ENCODE peak calls at places on chromosomes 16 and 17, in six cellular contexts. L, Q, B, C, H and G are unnamed samples.

GRCh38 chr16:49997721-49998251 is 27.2 kb upstream of the CNEP1R1 start:
- DNase-seq in L (no peak), Q (no peak), C (no peak), H (no peak), B (no peak), G (no peak)

GRCh38 chr17:64773836-64774761 is 112.0 kb upstream of the SMURF2 start:
- DNase-seq in L (peak; percentile 75), H (peak; percentile 85), C (no peak), B (peak; percentile 97), Q (peak; percentile 72), G (peak; percentile 96)

GRCh38 chr16:58461056-58461455 is 38.9 kb upstream of the NDRG4 start:
- DNase-seq in B (no peak), C (no peak), L (no peak), Q (no peak), H (no peak), G (no peak)

GRCh38 chr16:68047987-68048386 is 24.9 kb downstream of the DUS2 start:
- DNase-seq in C (no peak), Q (no peak), H (no peak), L (no peak), B (no peak), G (no peak)

GRCh38 chr17:58468944-58469343 is 19.3 kb downstream of the HSF5 start:
- DNase-seq in L (no peak), Q (no peak), B (no peak), H (no peak), C (no peak), G (no peak)

GRCh38 chr16:66923866-66924265 is 1.5 kb downstream of the RRAD start:
- DNase-seq in L (no peak), B (no peak), Q (no peak), H (no peak), C (no peak), G (no peak)

GRCh38 chr17:68424861-68425260 is 32.4 kb downstream of the WIPI1 start:
- DNase-seq in B (peak; percentile 69), H (no peak), L (no peak), C (no peak), Q (no peak), G (peak; percentile 17)

GRCh38 chr16:58507195-58507962 is 7.4 kb downstream of the NDRG4 start:
- DNase-seq in Q (no peak), H (no peak), C (no peak), L (no peak), B (peak; percentile 31), G (no peak)

GRCh38 chr17:19718041-19718612 is 1.7 kb upstream of the SLC47A2 start:
- DNase-seq in Q (no peak), L (no peak), C (no peak), B (peak; percentile 32), H (no peak), G (peak; percentile 68)

GRCh38 chr16:79114759-79115158 is 485.8 kb downstream of the MAF start:
- DNase-seq in Q (no peak), L (no peak), C (no peak), H (no peak), B (no peak), G (no peak)

GRCh38 chr16:55444754-55445485 is 34.1 kb upstream of the MMP2 start:
- DNase-seq in B (no peak), C (no peak), L (no peak), H (no peak), Q (no peak), G (no peak)

GRCh38 chr17:36936455-36936934 is 780 bp upstream of the LHX1 start:
- DNase-seq in B (peak; percentile 93), Q (no peak), C (no peak), L (no peak), H (no peak), G (peak; percentile 92)

GRCh38 chr17:57608369-57609124 is 136.6 kb downstream of the CCDC182 start:
- DNase-seq in B (peak; percentile 55), L (no peak), Q (no peak), C (no peak), H (no peak), G (no peak)

GRCh38 chr17:68057531-68057952 is 22.0 kb downstream of the KPNA2 start:
- DNase-seq in L (peak; percentile 56), H (peak; percentile 49), B (no peak), Q (no peak), C (no peak), G (peak; percentile 42)

GRCh38 chr16:11824362-11824761 is 27.0 kb downstream of the RSL1D1 start:
- DNase-seq in C (no peak), B (no peak), H (peak; percentile 26), L (no peak), Q (no peak), G (peak; percentile 45)

GRCh38 chr17:48483471-48484131 is 47.2 kb downstream of the HOXB1 start:
- DNase-seq in B (no peak), C (no peak), H (peak; percentile 98), Q (no peak), L (peak; percentile 100), G (peak; percentile 47)

GRCh38 chr16:68298907-68299515 is 11.7 kb downstream of the SLC7A6OS start:
- DNase-seq in L (peak; percentile 77), Q (no peak), B (no peak), H (peak; percentile 73), C (no peak), G (peak; percentile 37)

GRCh38 chr16:69477546-69477945 is 53.1 kb downstream of the CYB5B start:
- DNase-seq in L (peak; percentile 39), C (no peak), B (no peak), Q (no peak), H (peak; percentile 79), G (no peak)

GRCh38 chr16:47903470-47903869 is 252.3 kb downstream of the ABCC12 start:
- DNase-seq in B (no peak), C (no peak), L (no peak), Q (no peak), H (no peak), G (no peak)

GRCh38 chr17:6592193-6592592 is 35.8 kb upstream of the PITPNM3 start:
- DNase-seq in B (no peak), L (peak; percentile 55), C (no peak), Q (no peak), H (peak; percentile 11), G (peak; percentile 60)

DNA sequence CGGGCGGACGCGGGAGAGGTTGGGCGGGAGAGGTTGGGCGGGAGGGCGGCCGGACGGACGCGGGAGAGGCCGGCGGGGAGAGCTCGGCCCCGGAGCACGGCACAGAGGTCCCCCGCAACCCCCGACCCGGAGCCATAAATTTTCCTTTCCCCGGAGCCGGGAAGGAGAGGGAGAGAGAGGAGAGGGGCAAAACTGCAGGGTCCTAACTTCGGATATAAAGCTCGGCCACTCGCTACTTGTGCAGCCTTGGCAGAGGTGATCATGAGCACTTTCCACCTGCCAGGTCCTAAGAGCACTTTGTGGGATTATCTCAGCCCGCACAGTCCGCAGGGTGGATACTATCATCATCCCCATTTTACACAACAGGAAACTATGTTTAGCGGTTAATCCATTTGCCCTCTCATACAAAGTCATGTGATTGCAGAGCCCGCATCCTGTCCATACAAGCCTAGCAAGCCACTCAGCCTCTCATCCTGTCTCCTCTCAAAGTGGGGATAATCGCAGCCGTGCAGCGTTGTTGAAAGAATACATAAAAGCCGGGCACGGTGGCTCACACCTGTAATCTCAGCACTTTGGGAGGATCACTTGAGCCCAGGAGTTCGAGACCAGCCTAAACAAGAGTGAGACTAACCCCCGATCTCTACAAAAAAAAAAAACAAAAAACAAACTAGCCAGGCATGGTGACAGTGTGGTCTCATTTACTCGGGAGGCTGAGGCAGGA is 780 bp upstream of the DCAKD start:
- DNase-seq in L (no peak), B (peak; percentile 67), H (peak; percentile 47), Q (no peak), C (peak; percentile 39), G (peak; percentile 49)
- H3K23ac ChIP-seq in L (peak overlapping the region; percentile 100), B (no peak overlapping the region), H (no peak overlapping the region), Q (no peak overlapping the region), C (no peak overlapping the region), G (no peak overlapping the region)

GRCh38 chr17:4219241-4219640 is 44.5 kb downstream of the ANKFY1 start:
- DNase-seq in L (no peak), H (no peak), B (no peak), C (no peak), Q (no peak), G (no peak)

GRCh38 chr17:4220655-4221054 is 43.1 kb downstream of the ANKFY1 start:
- DNase-seq in B (no peak), L (peak; percentile 11), Q (no peak), H (peak; percentile 95), C (no peak), G (no peak)

GRCh38 chr17:4221163-4221562 is 42.6 kb downstream of the ANKFY1 start:
- DNase-seq in C (no peak), B (no peak), H (no peak), L (no peak), Q (no peak), G (no peak)

GRCh38 chr17:4214142-4214541 is 49.6 kb downstream of the ANKFY1 start:
- DNase-seq in C (no peak), H (no peak), L (no peak), Q (no peak), B (no peak), G (no peak)

DNA sequence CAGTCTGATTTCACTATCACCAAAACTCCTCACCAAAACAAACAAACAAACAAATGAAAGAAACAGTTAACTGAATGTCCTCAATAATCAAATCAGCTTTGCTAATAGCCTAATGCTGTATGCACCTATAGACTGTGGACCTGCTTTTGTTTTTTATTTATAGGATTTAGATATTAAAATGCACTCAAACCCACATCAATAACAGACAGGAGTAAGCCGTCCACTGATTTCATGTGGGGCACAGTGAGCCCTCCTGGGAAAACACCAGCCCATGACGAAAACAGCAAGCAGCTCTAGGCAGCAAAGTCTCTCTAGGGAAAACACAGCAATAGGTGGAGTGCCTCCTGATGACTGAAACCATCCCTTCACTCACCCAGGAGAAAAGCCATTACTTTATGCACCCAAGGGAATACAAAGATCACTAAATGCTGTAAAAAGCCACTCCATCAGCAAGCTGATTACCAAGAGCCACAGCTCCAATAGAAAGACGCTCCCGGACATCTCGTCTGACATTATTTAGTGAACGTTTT is 47.8 kb downstream of the ANKFY1 start:
- DNase-seq in Q (no peak), B (no peak), L (no peak), H (peak; percentile 28), C (no peak), G (no peak)
- H2AK5ac ChIP-seq in Q (no peak overlapping the region), B (no peak overlapping the region), L (no peak overlapping the region), H (peak overlapping the region; percentile 65), C (no peak overlapping the region), G (no peak overlapping the region)

GRCh38 chr16:75248536-75249380 is 2.7 kb downstream of the BCAR1 start:
- DNase-seq in B (no peak), C (no peak), L (no peak), Q (no peak), H (no peak), G (no peak)
- H3K23ac ChIP-seq in B (no peak overlapping the region), C (peak overlapping the region; percentile 74), L (peak overlapping the region; percentile 87), Q (no peak overlapping the region), H (peak overlapping the region; percentile 95), G (peak overlapping the region; percentile 70)

DNA sequence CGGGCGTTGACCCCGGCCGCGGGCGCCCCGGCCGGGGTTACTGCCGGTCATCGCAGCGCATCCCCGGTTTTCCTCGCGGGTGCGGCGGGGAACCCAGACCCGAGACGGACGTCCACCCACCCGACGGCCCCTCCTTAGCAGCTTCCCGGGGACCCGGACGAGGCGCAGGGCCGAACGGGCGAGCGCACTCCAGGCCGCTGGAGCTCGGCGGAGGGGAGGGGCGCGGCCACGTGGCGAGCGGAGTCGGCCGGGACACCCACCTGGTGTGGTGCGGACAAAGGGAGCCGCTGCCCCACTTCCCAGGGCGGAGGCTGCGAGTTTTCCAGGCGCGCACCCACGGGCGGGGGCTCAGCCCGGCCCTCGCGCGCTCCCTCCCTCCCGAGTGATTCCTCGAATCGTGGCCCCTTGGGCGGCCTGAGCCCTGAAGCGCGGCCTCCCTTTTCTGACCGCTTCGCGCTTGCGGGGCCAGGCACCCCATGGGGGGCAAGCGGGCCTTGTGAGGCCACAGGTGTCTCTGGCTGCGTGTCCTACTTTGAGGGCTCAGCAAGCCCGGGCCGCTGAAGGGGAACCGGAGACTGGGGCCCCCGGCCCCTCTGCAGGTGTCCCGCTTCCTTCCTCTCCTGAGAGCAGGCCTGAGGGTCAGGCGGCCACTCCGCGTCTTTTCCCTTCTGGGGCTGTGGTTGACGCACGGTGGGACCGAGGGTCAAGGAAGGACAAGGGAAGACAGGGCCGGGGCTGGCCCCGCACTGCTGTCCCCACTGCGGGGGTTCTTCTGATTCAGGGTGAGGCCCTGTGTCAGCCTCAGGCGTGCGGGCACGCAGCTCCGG is 1.1 kb upstream of the FASN start:
- DNase-seq in B (no peak), H (no peak), Q (no peak), C (no peak), L (no peak), G (no peak)
- H2AK5ac ChIP-seq in B (no peak overlapping the region), H (peak overlapping the region; percentile 84), Q (peak overlapping the region; percentile 65), C (peak overlapping the region; percentile 100), L (peak overlapping the region; percentile 94), G (peak overlapping the region; percentile 99)